ENCODE peak calls at places on chromosomes 5 and 9, in seven cellular contexts. H is HCT116, R is HuH-7, L is ecto neural progenitor cell, D is IMR-90, U is body of pancreas, T is Daoy. A is an unnamed sample.

GRCh38 chr9:38183994-38184568 is 115.1 kb upstream of the SHB start:
- DNase-seq in H (no peak), R (no peak), L (no peak), D (no peak), U (no peak), T (peak), A (no peak)

GRCh38 chr9:105667867-105668266 is 5.6 kb downstream of the TAL2 start:
- DNase-seq in H (no peak), R (no peak), L (no peak), D (no peak), U (no peak), T (no peak), A (no peak)

GRCh38 chr9:17824191-17824926 is 245.5 kb downstream of the SH3GL2 start:
- DNase-seq in H (no peak), R (no peak), L (no peak), D (peak), U (no peak), T (no peak), A (no peak)

GRCh38 chr5:67702008-67702407 is 505.4 kb upstream of the CD180 start:
- DNase-seq in H (no peak), R (no peak), L (no peak), D (no peak), U (no peak), T (no peak), A (no peak)

GRCh38 chr9:21477466-21477865 is 4.6 kb downstream of the IFNE start:
- DNase-seq in H (no peak), R (no peak), L (no peak), D (no peak), U (no peak), T (no peak), A (no peak)

GRCh38 chr9:136762915-136763648 is 1.2 kb downstream of the LCN15 start:
- DNase-seq in H (peak), R (peak), L (peak), D (no peak), U (peak), T (peak), A (no peak)

GRCh38 chr5:163730206-163730782 is 224.9 kb downstream of the MAT2B start:
- DNase-seq in H (no peak), R (no peak), L (no peak), D (no peak), U (no peak), T (no peak), A (no peak)

GRCh38 chr5:61306531-61307195 is 25.4 kb upstream of the ZSWIM6 start:
- DNase-seq in H (no peak), R (no peak), L (no peak), D (peak), U (no peak), T (peak), A (no peak)

GRCh38 chr9:107922246-107922645 is 432.7 kb upstream of the KLF4 start:
- DNase-seq in H (no peak), R (no peak), L (no peak), D (no peak), U (no peak), T (no peak), A (no peak)

GRCh38 chr9:108033976-108034964 is 544.7 kb upstream of the KLF4 start:
- DNase-seq in H (no peak), R (no peak), L (no peak), D (peak), U (no peak), T (no peak), A (no peak)

GRCh38 chr9:6219981-6220380 is 4.4 kb downstream of the IL33 start:
- DNase-seq in H (no peak), R (no peak), L (no peak), D (no peak), U (no peak), T (no peak), A (no peak)